ENCODE peak calls at places on chromosomes 3 and 15, in six cellular contexts. O is HTR-8/SVneo, W is RCC 7860, L is mucosa of gallbladder, K is NCI-H2171 treated with DMSO at 0.1 percent for 48 hours, H is M059J. I is an unnamed sample.

GRCh38 chr3:196563721-196564225 is 4.6 kb downstream of the WDR53 start:
- DNase-seq in O (peak; percentile 26), W (peak; percentile 63), L (no peak), K (no peak), H (peak; percentile 80), I (no peak)

GRCh38 chr3:157807286-157807685 is 298.9 kb downstream of the SHOX2 start:
- DNase-seq in K (no peak), W (no peak), O (no peak), L (no peak), H (peak; percentile 27), I (no peak)

GRCh38 chr3:10173095-10173925 is 8.6 kb downstream of the IRAK2 start:
- DNase-seq in K (no peak), O (peak; percentile 38), L (no peak), W (peak; percentile 66), H (peak; percentile 84), I (no peak)

GRCh38 chr3:59515936-59516335 is 466.1 kb upstream of the CFAP20DC start:
- DNase-seq in O (no peak), W (no peak), K (no peak), H (no peak), L (no peak), I (no peak)

GRCh38 chr3:43290961-43291360 is 4.6 kb downstream of the SNRK start:
- DNase-seq in O (no peak), L (no peak), W (no peak), H (no peak), K (no peak), I (no peak)

GRCh38 chr3:122969585-122970453 is 57.7 kb downstream of the SEMA5B start:
- DNase-seq in K (no peak), W (peak; percentile 69), H (peak; percentile 73), O (no peak), L (no peak), I (peak; percentile 51)

GRCh38 chr3:168113848-168114247 is 18.1 kb upstream of the GOLIM4 start:
- DNase-seq in W (no peak), O (no peak), L (no peak), H (no peak), K (no peak), I (no peak)

GRCh38 chr15:96296264-96296663 is 34.2 kb upstream of the NR2F2 start:
- DNase-seq in L (no peak), K (no peak), W (peak; percentile 81), H (peak; percentile 94), O (peak; percentile 25), I (no peak)

GRCh38 chr3:139588450-139588849 is 48.9 kb upstream of the RBP1 start:
- DNase-seq in O (no peak), L (no peak), W (no peak), K (no peak), H (peak; percentile 32), I (no peak)

GRCh38 chr3:132079150-132079549 is 44.3 kb upstream of the CPNE4 start:
- DNase-seq in H (no peak), L (no peak), W (no peak), O (no peak), K (no peak), I (no peak)

GRCh38 chr3:131972550-131972949 is 62.3 kb downstream of the CPNE4 start:
- DNase-seq in K (no peak), W (no peak), L (no peak), H (no peak), O (no peak), I (no peak)

GRCh38 chr15:55319537-55320325 is 709 bp downstream of the PIGB start:
- DNase-seq in W (no peak), L (peak; percentile 19), K (no peak), O (no peak), H (peak; percentile 49), I (no peak)

GRCh38 chr15:81910997-81911396 is 134.8 kb downstream of the MEX3B start:
- DNase-seq in L (no peak), K (no peak), H (no peak), O (no peak), W (no peak), I (no peak)

GRCh38 chr3:184808021-184808420 is 3.9 kb upstream of the VPS8 start:
- DNase-seq in W (no peak), H (peak; percentile 36), O (no peak), K (no peak), L (no peak), I (no peak)

GRCh38 chr3:120495809-120496208 is 45.0 kb upstream of the FSTL1 start:
- DNase-seq in W (peak; percentile 60), H (peak; percentile 59), O (no peak), K (no peak), L (no peak), I (no peak)

GRCh38 chr15:58299311-58299850 is 132.4 kb upstream of the LIPC start:
- DNase-seq in H (peak; percentile 21), O (no peak), L (no peak), K (no peak), W (peak; percentile 72), I (no peak)

GRCh38 chr15:78807359-78807758 is 3.9 kb downstream of the ADAMTS7 start:
- DNase-seq in O (no peak), W (no peak), K (no peak), H (no peak), L (no peak), I (no peak)

GRCh38 chr3:124707667-124708066 is 22.6 kb upstream of the UMPS start:
- DNase-seq in K (no peak), H (peak; percentile 63), L (no peak), O (no peak), W (peak; percentile 59), I (no peak)

GRCh38 chr3:45170071-45170470 is 23.9 kb upstream of the CDCP1 start:
- DNase-seq in H (peak; percentile 60), K (no peak), O (no peak), L (peak; percentile 39), W (peak; percentile 20), I (no peak)

GRCh38 chr3:126129408-126129891 is 45.5 kb upstream of the SLC41A3 start:
- DNase-seq in O (no peak), H (peak; percentile 98), K (no peak), W (peak; percentile 13), L (peak; percentile 63), I (no peak)

GRCh38 chr3:161273589-161274218 is 52.6 kb downstream of the NMD3 start:
- DNase-seq in O (no peak), L (no peak), H (peak; percentile 46), K (peak; percentile 44), W (no peak), I (no peak)

GRCh38 chr3:127589600-127590281 is 792 bp downstream of the TPRA1 start:
- DNase-seq in K (no peak), H (no peak), O (no peak), W (no peak), L (no peak), I (no peak)

GRCh38 chr15:71252036-71252898 is 137.0 kb downstream of the THSD4 start:
- DNase-seq in K (no peak), W (peak; percentile 68), H (peak; percentile 96), O (peak; percentile 74), L (no peak), I (no peak)

GRCh38 chr3:125129512-125129962 is 73.7 kb upstream of the HEG1 start:
- DNase-seq in O (peak; percentile 90), H (peak; percentile 100), K (peak; percentile 89), L (no peak), W (peak; percentile 88), I (peak; percentile 64)

GRCh38 chr3:11611271-11611893 is 32.3 kb downstream of the VGLL4 start:
- DNase-seq in H (no peak), K (no peak), L (no peak), O (no peak), W (no peak), I (no peak)

GRCh38 chr15:100180921-100181320 is 160.9 kb downstream of the ADAMTS17 start:
- DNase-seq in O (no peak), K (no peak), L (no peak), H (no peak), W (no peak), I (no peak)

I was measured in occipital lobe.